ENCODE peak calls at places on chromosomes 16 and 17, in seven cellular contexts. I is H1, O is K562, S is SK-N-SH, B is GM12891, U is GM12878, W is HepG2. M is an unnamed sample.

GRCh38 chr16:61149709-61150108 is 886.5 kb downstream of the CDH8 start:
- DNase-seq in I (no peak), B (no peak), O (no peak), W (no peak), S (no peak), U (no peak), M (no peak)

GRCh38 chr17:80320496-80320895 is 59.8 kb downstream of the RNF213 start:
- DNase-seq in O (no peak), B (no peak), S (no peak), U (no peak), I (no peak), W (no peak), M (no peak)

GRCh38 chr17:34382586-34383224 is 19.7 kb upstream of the CCL1 start:
- DNase-seq in W (no peak), O (no peak), U (peak), S (peak), I (no peak), B (no peak), M (no peak)

GRCh38 chr16:66382966-66383299 is 16.4 kb downstream of the CDH5 start:
- DNase-seq in S (no peak), B (no peak), W (peak), U (no peak), O (no peak), I (no peak), M (no peak)

GRCh38 chr17:8997994-8998628 is 23.2 kb upstream of the NTN1 start:
- DNase-seq in S (peak), B (peak), I (no peak), O (peak), U (peak), W (peak), M (peak)

GRCh38 chr17:45222273-45222993 is 748 bp downstream of the FMNL1 start:
- DNase-seq in B (no peak), S (peak), W (no peak), O (peak), I (no peak), U (no peak), M (peak)

GRCh38 chr17:76840443-76840767 is 27.8 kb upstream of the MGAT5B start:
- DNase-seq in B (no peak), O (no peak), W (no peak), S (peak), I (no peak), U (no peak), M (no peak)

GRCh38 chr16:47045023-47045422 is 71.5 kb upstream of the DNAJA2 start:
- DNase-seq in U (no peak), B (no peak), W (no peak), I (no peak), S (no peak), O (no peak), M (no peak)

GRCh38 chr16:49652441-49653175 is 203.3 kb downstream of the ZNF423 start:
- DNase-seq in U (no peak), B (no peak), S (no peak), I (no peak), O (no peak), W (no peak), M (no peak)

GRCh38 chr17:47733047-47733413 is at the start of gene TBX21:
- DNase-seq in O (peak), S (peak), I (no peak), B (peak), U (no peak), W (peak), M (peak)

GRCh38 chr17:28520687-28521086 is 14.5 kb downstream of the FOXN1 start:
- DNase-seq in S (no peak), O (no peak), U (no peak), W (no peak), I (no peak), B (no peak), M (no peak)

GRCh38 chr17:72162569-72162968 is 41.7 kb downstream of the SOX9 start:
- DNase-seq in W (no peak), U (no peak), B (no peak), I (no peak), S (no peak), O (no peak), M (no peak)

GRCh38 chr17:72164340-72164739 is 43.5 kb downstream of the SOX9 start:
- DNase-seq in S (no peak), W (no peak), O (no peak), B (no peak), I (no peak), U (no peak), M (no peak)

GRCh38 chr17:72163474-72163873 is 42.7 kb downstream of the SOX9 start:
- DNase-seq in O (no peak), B (no peak), I (no peak), S (no peak), U (no peak), W (no peak), M (no peak)

GRCh38 chr17:72158895-72159885 is 38.4 kb downstream of the SOX9 start:
- DNase-seq in W (peak), U (no peak), B (no peak), S (no peak), O (no peak), I (no peak), M (no peak)
- TF ChIP-seq TAF1 in W (no peak), U (no peak), B (no peak), S (no peak), O (no peak), I (no peak), M (no peak)

GRCh38 chr17:4899341-4900230 is at the start of gene C17orf107:
- DNase-seq in U (no peak), S (no peak), I (no peak), B (peak), O (no peak), W (no peak), M (peak)
- TF ChIP-seq POLR2AphosphoS5 in U (no peak), S (no peak), I (no peak), B (no peak), O (no peak), W (no peak), M (no peak)

GRCh38 chr16:67773099-67773498 is 33.3 kb downstream of the RANBP10 start:
- DNase-seq in I (no peak), O (peak), B (no peak), U (no peak), S (no peak), W (no peak), M (no peak)
- TF ChIP-seq TAF1 in I (no peak), O (no peak), B (no peak), U (no peak), S (no peak), W (no peak), M (no peak)

DNA sequence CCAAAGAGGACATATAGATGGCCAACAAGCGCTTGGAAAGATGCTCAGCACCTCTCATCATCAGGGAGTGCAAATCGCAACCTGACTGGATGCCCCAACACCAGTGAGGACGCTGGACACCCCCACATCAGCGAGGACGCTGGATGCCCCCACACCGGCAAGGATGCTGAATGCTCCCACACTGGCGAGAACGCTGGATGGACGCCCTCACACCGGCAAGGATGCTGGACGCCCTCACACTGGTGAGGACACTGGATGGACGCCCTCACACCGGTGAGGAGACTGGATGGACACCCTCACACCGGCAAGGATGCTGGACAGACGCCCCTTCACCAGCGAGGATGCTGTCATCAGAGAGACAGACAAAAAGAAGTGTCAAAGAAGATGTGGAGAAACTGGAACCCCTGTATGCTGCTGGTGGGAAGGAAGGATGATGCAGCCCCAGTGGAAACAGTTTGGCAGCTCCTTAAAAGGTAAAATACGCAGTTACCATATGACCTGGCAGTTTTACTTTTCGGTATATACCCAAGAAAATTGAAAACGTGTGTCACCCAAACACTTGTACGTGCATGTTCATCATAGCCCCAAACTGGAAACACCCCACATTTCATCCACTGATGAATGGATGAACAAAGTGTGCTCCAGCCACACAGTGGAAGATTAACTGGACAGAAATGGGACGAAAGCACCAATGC is 10.1 kb upstream of the JPH3 start:
- DNase-seq in B (no peak), S (no peak), I (no peak), U (no peak), W (no peak), O (no peak), M (no peak)
- TF ChIP-seq POLR2AphosphoS5 in B (no peak), S (no peak), I (no peak), U (no peak), W (no peak), O (no peak), M (no peak)

GRCh38 chr16:25258856-25259179 is 1.2 kb upstream of the ZKSCAN2 start:
- DNase-seq in I (no peak), B (no peak), O (no peak), U (no peak), W (no peak), S (no peak), M (no peak)

GRCh38 chr16:25260416-25260815 is 2.8 kb upstream of the ZKSCAN2 start:
- DNase-seq in I (no peak), W (no peak), S (no peak), B (no peak), U (no peak), O (no peak), M (no peak)

GRCh38 chr16:25256821-25257503 is 683 bp downstream of the ZKSCAN2 start:
- DNase-seq in U (no peak), O (peak), I (no peak), W (peak), S (peak), B (no peak), M (no peak)

GRCh38 chr16:25257504-25257955 is at the start of gene ZKSCAN2:
- DNase-seq in O (peak), W (peak), B (peak), I (peak), U (peak), S (peak), M (peak)

DNA sequence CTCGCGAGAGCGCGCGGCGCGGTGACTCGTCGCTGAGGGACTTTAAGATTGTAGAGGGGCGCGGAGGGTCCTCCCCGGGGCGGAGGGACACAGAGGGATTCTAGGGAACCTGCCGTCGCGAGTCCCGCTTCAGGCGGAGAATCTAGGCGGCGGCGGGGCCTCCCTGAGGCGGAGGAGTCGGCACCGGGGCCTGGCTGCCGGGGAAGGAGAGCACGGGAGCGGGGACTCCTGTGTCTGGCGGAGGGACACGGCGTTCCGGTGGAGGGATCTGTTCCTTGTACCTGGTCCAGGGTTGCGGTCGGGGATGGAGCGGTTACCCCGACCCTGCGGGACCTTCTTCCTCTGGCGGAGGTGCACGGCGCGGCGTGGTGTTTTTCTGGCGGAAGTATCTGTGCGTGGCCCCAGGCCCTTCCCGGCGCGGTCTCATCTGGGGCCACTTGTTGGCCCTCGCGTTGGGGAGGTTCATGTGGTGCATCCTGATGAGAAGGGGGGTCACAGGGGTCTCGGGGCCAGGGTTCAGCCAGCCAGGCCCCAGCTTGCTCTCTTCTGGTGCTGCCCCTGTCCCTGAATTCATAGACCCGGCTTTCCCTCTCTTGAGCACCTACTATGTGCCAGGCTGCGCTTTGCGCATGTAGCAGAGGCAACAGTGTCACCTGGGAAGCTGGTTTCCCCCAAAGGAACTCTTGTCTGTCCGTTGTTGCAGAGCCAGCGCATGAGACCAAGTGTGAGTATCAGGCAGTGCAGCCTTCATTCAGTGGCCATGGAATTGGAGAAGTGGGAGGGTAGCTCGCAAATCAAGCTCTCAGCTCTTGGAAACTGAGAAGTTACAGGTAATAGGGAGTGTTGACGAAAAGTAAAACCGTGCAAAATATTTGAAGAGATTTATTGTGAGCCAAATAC is 561 bp upstream of the ZKSCAN2 start:
- DNase-seq in I (peak), O (peak), B (peak), U (peak), S (peak), W (peak), M (peak)
- TF ChIP-seq TAF1 in I (peak), O (peak), B (peak), U (peak), S (peak), W (peak), M (peak)

DNA sequence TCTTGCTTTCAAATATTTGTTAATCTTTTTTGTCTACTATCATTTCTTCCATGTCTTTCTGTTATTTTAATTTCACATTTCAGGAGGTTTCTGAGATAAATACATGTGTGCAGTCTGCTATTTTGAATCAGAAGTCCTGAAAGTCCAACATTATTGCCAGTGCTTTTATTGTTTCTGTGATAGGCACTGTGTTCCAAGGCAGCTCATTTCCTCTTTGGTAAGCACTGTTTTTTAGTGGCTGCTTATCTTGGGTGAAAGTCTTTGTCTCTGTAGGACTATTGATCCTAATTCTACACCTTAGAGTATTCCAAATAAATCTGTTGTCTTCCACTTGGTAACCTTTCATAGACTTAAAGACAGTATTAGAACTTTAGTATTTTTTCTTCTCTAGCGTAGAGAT is 76.1 kb downstream of the PPM1E start:
- DNase-seq in U (no peak), O (no peak), I (no peak), S (no peak), B (no peak), W (no peak), M (no peak)
- TF ChIP-seq POLR2AphosphoS5 in U (no peak), O (no peak), I (no peak), S (no peak), B (no peak), W (no peak), M (no peak)

GRCh38 chr17:1546292-1546922 is 16.2 kb downstream of the PITPNA start:
- DNase-seq in U (no peak), O (no peak), B (no peak), S (no peak), I (no peak), W (no peak), M (no peak)
- TF ChIP-seq TAF1 in U (no peak), O (no peak), B (no peak), S (no peak), I (no peak), W (no peak), M (no peak)

DNA sequence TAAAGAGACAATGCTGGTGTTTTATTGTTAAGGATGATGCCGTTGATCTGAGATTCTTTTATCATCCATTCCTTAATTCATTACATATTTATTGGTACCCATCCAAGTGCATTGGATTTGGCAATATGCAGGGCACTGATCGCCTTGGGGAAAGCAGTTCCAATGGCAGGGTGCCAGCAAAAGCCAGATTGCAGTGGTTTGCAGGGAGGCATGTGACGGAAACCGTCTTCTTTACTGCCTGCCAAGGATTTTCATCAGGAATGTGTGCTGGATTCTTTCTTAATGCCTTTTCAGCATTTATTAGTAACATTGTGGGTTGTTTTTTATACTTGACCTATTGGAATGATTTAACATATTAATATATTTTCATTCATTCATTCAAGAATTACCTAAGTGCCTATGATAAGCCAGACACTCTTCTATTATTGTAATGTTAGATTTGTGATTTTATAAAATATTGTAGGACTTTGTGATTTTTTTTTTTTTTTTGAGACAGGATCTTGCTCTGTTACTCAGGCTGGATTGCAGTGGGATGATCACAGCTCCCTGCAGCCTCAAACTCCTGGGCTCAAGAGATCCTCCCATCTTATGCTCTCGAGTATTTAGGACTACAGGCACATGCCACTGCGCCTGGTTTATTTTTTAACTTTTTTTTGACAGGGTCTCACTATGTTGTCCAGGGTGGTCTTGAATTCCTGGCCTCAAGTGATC is 93.4 kb upstream of the TNRC6A start:
- DNase-seq in O (no peak), B (no peak), I (no peak), S (peak), W (no peak), U (no peak), M (no peak)
- TF ChIP-seq POLR2AphosphoS5 in O (no peak), B (no peak), I (no peak), S (peak), W (no peak), U (no peak), M (no peak)

GRCh38 chr16:89784409-89784808 is 32.0 kb downstream of the FANCA start:
- DNase-seq in B (no peak), I (no peak), S (no peak), U (no peak), W (no peak), O (no peak), M (no peak)
- TF ChIP-seq TAF1 in B (no peak), I (no peak), S (no peak), U (no peak), W (no peak), O (no peak), M (no peak)

GRCh38 chr17:18018411-18018921 is 20.5 kb downstream of the ATPAF2 start:
- DNase-seq in I (no peak), S (no peak), B (no peak), W (no peak), U (no peak), O (no peak), M (no peak)

GRCh38 chr17:18015603-18016002 is 23.4 kb downstream of the ATPAF2 start:
- DNase-seq in B (no peak), O (no peak), W (no peak), I (no peak), S (no peak), U (no peak), M (no peak)

GRCh38 chr17:18016426-18016825 is 22.5 kb downstream of the ATPAF2 start:
- DNase-seq in B (no peak), W (no peak), I (no peak), O (no peak), S (no peak), U (no peak), M (no peak)

GRCh38 chr17:18020971-18021370 is 18.0 kb downstream of the ATPAF2 start:
- DNase-seq in I (no peak), S (no peak), O (no peak), U (no peak), B (no peak), W (no peak), M (no peak)

GRCh38 chr17:18017958-18018357 is 21.0 kb downstream of the ATPAF2 start:
- DNase-seq in O (no peak), W (peak), S (peak), B (no peak), U (no peak), I (no peak), M (no peak)
- TF ChIP-seq POLR2AphosphoS5 in O (no peak), W (no peak), S (no peak), B (no peak), U (no peak), I (no peak), M (no peak)